ENCODE peak calls at places on chromosome 12, in five cellular contexts. K is uterus, V is MM.1S, F is IMR-90, M is heart right ventricle. C is an unnamed sample.

GRCh38 chr12:120394483-120395367 is 25.8 kb upstream of the MSI1 start:
- DNase-seq in M (no peak), V (no peak), K (no peak), F (no peak), C (peak; percentile 81)

GRCh38 chr12:98053202-98053601 is 462.2 kb upstream of the TMPO start:
- DNase-seq in V (no peak), K (no peak), M (no peak), F (no peak), C (no peak)

GRCh38 chr12:3436496-3437060 is 54.4 kb upstream of the PRMT8 start:
- DNase-seq in F (no peak), M (no peak), V (no peak), K (no peak), C (no peak)

GRCh38 chr12:26863515-26863914 is 30.5 kb upstream of the ITPR2 start:
- DNase-seq in K (no peak), F (peak; percentile 13), V (peak; percentile 37), M (no peak), C (no peak)

GRCh38 chr12:112686373-112686772 is 105.2 kb upstream of the RPH3A start:
- DNase-seq in K (no peak), F (peak; percentile 3), M (no peak), V (no peak), C (no peak)

GRCh38 chr12:91418691-91419090 is 236.1 kb upstream of the DCN start:
- DNase-seq in K (no peak), V (no peak), F (no peak), M (no peak), C (no peak)

GRCh38 chr12:28191018-28191595 is 851 bp downstream of the CCDC91 start:
- DNase-seq in K (no peak), V (no peak), M (peak; percentile 9), F (peak; percentile 55), C (no peak)

GRCh38 chr12:18261273-18261672 is at the start of gene PIK3C2G:
- DNase-seq in M (no peak), F (no peak), K (no peak), V (no peak), C (no peak)

GRCh38 chr12:53103860-53104305 is 597 bp downstream of the SOAT2 start:
- DNase-seq in F (no peak), V (peak; percentile 80), M (no peak), K (no peak), C (no peak)

GRCh38 chr12:44709166-44709565 is 166.9 kb downstream of the NELL2 start:
- DNase-seq in V (no peak), M (no peak), K (no peak), F (no peak), C (no peak)

GRCh38 chr12:48084066-48084465 is 21.8 kb downstream of the SENP1 start:
- DNase-seq in F (peak; percentile 13), V (no peak), K (no peak), M (no peak), C (no peak)

GRCh38 chr12:99984271-99985128 is at the start of gene ANKS1B:
- DNase-seq in F (peak; percentile 13), K (peak; percentile 55), V (peak; percentile 48), M (peak; percentile 45), C (peak; percentile 76)

GRCh38 chr12:118136559-118137003 is 657 bp downstream of the PEBP1 start:
- DNase-seq in K (peak; percentile 43), F (peak; percentile 36), V (peak; percentile 18), M (peak; percentile 60), C (peak; percentile 50)

GRCh38 chr12:34287437-34287836 is 265.1 kb downstream of the ALG10 start:
- DNase-seq in V (no peak), K (no peak), F (no peak), M (no peak), C (no peak)

GRCh38 chr12:117552971-117553370 is 191.5 kb upstream of the NOS1 start:
- DNase-seq in V (no peak), K (no peak), M (peak; percentile 10), F (no peak), C (no peak)

GRCh38 chr12:64663019-64663418 is 52.7 kb downstream of the RASSF3 start:
- DNase-seq in M (no peak), V (no peak), F (no peak), K (no peak), C (no peak)

GRCh38 chr12:9707864-9708808 is 24.8 kb downstream of the CLECL1 start:
- DNase-seq in V (peak; percentile 70), M (peak; percentile 24), F (peak; percentile 65), K (peak; percentile 28), C (no peak)

GRCh38 chr12:28127455-28127854 is 62.8 kb upstream of the CCDC91 start:
- DNase-seq in V (no peak), K (no peak), F (no peak), M (no peak), C (no peak)

GRCh38 chr12:30694971-30695326 is 720 bp downstream of the IPO8 start:
- DNase-seq in M (peak; percentile 27), V (peak; percentile 35), K (peak; percentile 31), F (peak; percentile 35), C (peak; percentile 65)

GRCh38 chr12:87671757-87672156 is 357.4 kb downstream of the C12orf50 start:
- DNase-seq in K (no peak), F (no peak), V (peak; percentile 64), M (no peak), C (no peak)

GRCh38 chr12:124036117-124037109 is 63.4 kb downstream of the ZNF664 start:
- DNase-seq in F (peak; percentile 44), K (peak; percentile 61), M (peak; percentile 33), V (peak; percentile 10), C (no peak)

GRCh38 chr12:79408665-79409064 is 282.1 kb downstream of the PAWR start:
- DNase-seq in V (no peak), F (no peak), K (no peak), M (no peak), C (no peak)

GRCh38 chr12:65106948-65107347 is 14.2 kb downstream of the WIF1 start:
- DNase-seq in F (peak; percentile 3), V (no peak), K (no peak), M (no peak), C (no peak)

GRCh38 chr12:6852651-6853354 is 853 bp downstream of the USP5 start:
- DNase-seq in V (peak; percentile 63), M (no peak), K (peak; percentile 47), F (peak; percentile 79), C (no peak)

GRCh38 chr12:42484996-42485395 is 104.5 kb downstream of the PRICKLE1 start:
- DNase-seq in F (peak; percentile 33), V (peak; percentile 35), M (no peak), K (no peak), C (no peak)

GRCh38 chr12:63208956-63209355 is 58.0 kb upstream of the AVPR1A start:
- DNase-seq in V (no peak), M (no peak), K (no peak), F (no peak), C (no peak)

GRCh38 chr12:64744422-64745258 is 14.6 kb downstream of the GNS start:
- DNase-seq in K (no peak), M (no peak), V (no peak), F (peak; percentile 39), C (no peak)

DNA sequence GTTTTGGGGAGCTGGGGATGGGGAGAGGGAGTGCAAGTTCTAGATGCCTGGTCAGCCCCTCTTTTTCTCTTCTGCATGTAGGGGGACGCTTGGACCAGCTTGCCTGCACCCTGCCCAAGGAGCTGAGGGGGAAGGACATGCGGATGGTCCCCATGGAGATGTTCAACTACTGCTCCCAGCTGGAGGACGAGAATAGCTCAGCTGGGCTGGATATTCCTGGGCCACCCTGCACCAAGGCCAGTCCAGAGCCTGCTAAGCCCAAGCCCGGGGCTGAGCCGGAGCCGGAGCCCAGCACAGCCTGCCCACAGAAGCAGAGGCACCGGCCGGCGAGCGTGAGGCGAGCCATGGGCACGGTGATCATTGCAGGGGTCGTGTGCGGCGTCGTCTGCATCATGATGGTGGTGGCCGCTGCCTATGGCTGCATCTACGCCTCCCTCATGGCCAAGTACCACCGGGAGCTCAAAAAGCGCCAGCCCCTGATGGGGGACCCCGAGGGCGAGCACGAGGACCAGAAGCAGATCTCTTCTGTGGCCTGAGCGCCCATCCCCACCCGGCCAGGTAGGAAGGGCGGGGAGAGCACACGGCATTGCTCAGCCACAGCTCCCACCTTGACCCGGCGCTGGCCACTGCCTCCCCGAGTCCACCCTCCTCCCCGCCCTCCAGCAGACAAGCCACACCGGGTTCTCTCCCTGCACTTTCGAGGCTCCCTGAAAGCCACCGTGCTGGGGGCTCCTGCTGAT is 14.0 kb downstream of the LRTM2 start:
- DNase-seq in F (no peak), M (no peak), K (no peak), V (no peak), C (peak; percentile 46)
- H3K4me1 ChIP-seq in F (no peaks in the 10 kb centered on the region), M (no peaks in the 10 kb centered on the region), K (no peaks in the 10 kb centered on the region), V (no peaks in the 10 kb centered on the region), C (no peaks in the 10 kb centered on the region)

GRCh38 chr12:122602456-122602855 is 75.4 kb downstream of the KNTC1 start:
- DNase-seq in F (no peak), K (no peak), M (no peak), V (no peak), C (no peak)
- H3K4me1 ChIP-seq in F (no peaks in the 10 kb centered on the region), K (no peaks in the 10 kb centered on the region), M (no peaks in the 10 kb centered on the region), V (no peaks in the 10 kb centered on the region), C (no peaks in the 10 kb centered on the region)

GRCh38 chr12:52054838-52055741 is 3.8 kb downstream of the NR4A1 start:
- DNase-seq in F (peak; percentile 44), V (no peak), M (no peak), K (peak; percentile 22), C (no peak)

GRCh38 chr12:52054231-52054837 is 3.1 kb downstream of the NR4A1 start:
- DNase-seq in F (no peak), M (no peak), K (peak; percentile 33), V (no peak), C (peak; percentile 61)

GRCh38 chr12:52057614-52057939 is 6.3 kb downstream of the NR4A1 start:
- DNase-seq in F (no peak), M (no peak), K (no peak), V (no peak), C (no peak)

GRCh38 chr12:52056801-52057613 is 5.8 kb downstream of the NR4A1 start:
- DNase-seq in K (peak; percentile 63), V (no peak), M (no peak), F (peak; percentile 54), C (no peak)

DNA sequence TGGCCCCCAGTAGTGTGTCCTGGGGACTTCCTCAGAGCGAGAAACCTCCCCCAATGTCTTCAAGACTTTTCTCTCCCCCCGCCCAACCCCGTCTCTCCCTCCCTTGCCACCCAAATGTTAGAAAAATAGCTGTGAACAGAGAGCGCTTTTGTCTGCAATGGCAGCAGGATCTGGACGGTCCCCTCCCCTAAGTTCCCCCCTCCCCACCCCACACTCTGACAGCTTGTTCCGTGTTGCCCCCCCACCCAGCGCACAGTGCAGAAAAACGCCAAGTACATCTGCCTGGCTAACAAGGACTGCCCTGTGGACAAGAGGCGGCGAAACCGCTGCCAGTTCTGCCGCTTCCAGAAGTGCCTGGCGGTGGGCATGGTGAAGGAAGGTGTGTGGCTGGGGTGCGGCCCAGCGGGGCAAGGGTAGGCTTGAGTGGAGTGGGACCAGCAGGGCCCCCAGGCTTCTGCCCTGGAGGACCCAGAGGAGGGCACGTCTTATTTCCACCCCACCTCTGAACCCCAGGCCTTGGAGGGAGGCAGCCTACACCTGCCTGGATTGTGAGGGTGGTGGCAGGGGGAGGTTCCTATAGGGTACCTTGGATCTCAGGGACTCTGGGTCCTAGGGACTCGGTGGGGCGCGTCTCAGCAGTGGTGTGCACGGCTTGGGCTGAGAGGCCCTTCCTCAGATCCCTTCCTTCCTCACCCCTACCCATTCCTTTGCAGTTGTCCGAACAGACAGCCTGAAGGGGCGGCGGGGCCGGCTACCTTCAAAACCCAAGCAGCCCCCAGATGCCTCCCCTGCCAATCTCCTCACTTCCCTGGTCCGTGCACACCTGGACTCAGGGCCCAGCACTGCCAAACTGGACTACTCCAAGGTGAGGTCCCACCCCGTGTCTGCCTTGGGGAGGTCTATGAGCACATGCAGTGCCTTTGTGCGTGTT is 4.8 kb downstream of the NR4A1 start:
- DNase-seq in M (no peak), K (peak; percentile 27), V (no peak), F (peak; percentile 56), C (no peak)
- H3K4me1 ChIP-seq in M (peaks cover 23% of the 10 kb centered on the region), K (peaks cover 12% of the 10 kb centered on the region), V (peaks cover 16% of the 10 kb centered on the region), F (peaks cover 11% of the 10 kb centered on the region), C (peaks cover 4% of the 10 kb centered on the region)

GRCh38 chr12:116150452-116150851 is 127.0 kb downstream of the MED13L start:
- DNase-seq in V (no peak), K (no peak), M (no peak), F (no peak), C (no peak)
- H3K4me1 ChIP-seq in V (no peaks in the 10 kb centered on the region), K (no peaks in the 10 kb centered on the region), M (peaks cover 17% of the 10 kb centered on the region), F (peaks cover 13% of the 10 kb centered on the region), C (peaks cover 11% of the 10 kb centered on the region)

C was measured in pancreas.